ENCODE peak calls at places on chromosome 9, in four cellular contexts. D is adrenal gland, X is tibial nerve, A is ovary. T is an unnamed sample.

GRCh38 chr9:15104826-15105420 is 194.7 kb upstream of the FREM1 start:
- DNase-seq in X (peak; percentile 16), D (peak; percentile 54), A (no peak), T (no peak)

GRCh38 chr9:130446111-130446861 is 1.5 kb downstream of the ASS1 start:
- DNase-seq in D (peak; percentile 94), X (peak; percentile 75), A (peak; percentile 97), T (peak; percentile 87)

GRCh38 chr9:120708526-120709224 is 5.6 kb downstream of the MEGF9 start:
- DNase-seq in A (no peak), X (no peak), D (no peak), T (no peak)

GRCh38 chr9:14445946-14446345 is 132.0 kb upstream of the NFIB start:
- DNase-seq in A (no peak), D (no peak), X (no peak), T (no peak)

GRCh38 chr9:94014845-94015244 is 59.7 kb upstream of the BARX1 start:
- DNase-seq in X (no peak), D (no peak), A (no peak), T (no peak)

GRCh38 chr9:69139596-69139995 is 34.5 kb upstream of the TJP2 start:
- DNase-seq in X (no peak), A (no peak), D (no peak), T (peak; percentile 39)

GRCh38 chr9:121620777-121621437 is 30.5 kb upstream of the DAB2IP start:
- DNase-seq in X (no peak), A (no peak), D (no peak), T (no peak)

GRCh38 chr9:105103776-105104175 is 140.7 kb upstream of the SLC44A1 start:
- DNase-seq in A (no peak), D (no peak), X (no peak), T (no peak)

GRCh38 chr9:94612071-94612470 is 18.4 kb upstream of the FBP2 start:
- DNase-seq in X (no peak), A (no peak), D (no peak), T (no peak)

GRCh38 chr9:34576943-34577634 is 12.4 kb downstream of the CNTFR start:
- DNase-seq in A (peak; percentile 74), X (no peak), D (peak; percentile 70), T (no peak)

GRCh38 chr9:11915699-11916098 is 777.5 kb upstream of the TYRP1 start:
- DNase-seq in X (no peak), A (no peak), D (no peak), T (no peak)

GRCh38 chr9:79140751-79141150 is 431.0 kb upstream of the TLE4 start:
- DNase-seq in X (no peak), A (no peak), D (no peak), T (no peak)

GRCh38 chr9:131382850-131383729 is 10.8 kb upstream of the PRRC2B start:
- DNase-seq in A (peak; percentile 77), X (no peak), D (peak; percentile 88), T (peak; percentile 76)

GRCh38 chr9:72540348-72540873 is 19.0 kb downstream of the TMC1 start:
- DNase-seq in D (no peak), A (no peak), X (no peak), T (no peak)
- H3K27ac ChIP-seq in D (no peak overlapping the region), A (no peak overlapping the region), X (no peak overlapping the region), T (peak overlapping the region; percentile 66)

DNA sequence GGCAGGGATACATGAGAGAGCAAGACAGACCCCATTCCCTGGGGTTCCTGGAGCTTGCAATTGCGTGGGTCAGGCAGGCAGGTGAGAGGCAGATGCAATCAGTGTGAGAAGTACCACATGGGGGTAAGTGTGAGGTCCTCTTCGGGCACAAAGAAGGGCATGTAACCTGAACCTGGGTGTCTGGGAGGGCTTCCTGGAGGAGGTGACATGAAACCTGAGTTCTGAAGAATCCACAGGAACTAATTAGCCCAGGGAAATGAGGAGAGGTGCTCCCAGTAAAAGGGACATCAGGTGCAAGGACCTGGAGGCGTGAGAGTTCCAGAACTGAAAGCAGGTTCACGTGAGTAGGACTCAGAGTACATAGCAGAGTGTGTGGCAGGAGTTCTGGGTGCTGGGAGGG is 2.5 kb downstream of the AMBP start:
- DNase-seq in D (no peak), X (no peak), A (no peak), T (no peak)
- H3K27me3 ChIP-seq in D (peaks cover 10% of the 10 kb centered on the region), X (no peaks in the 10 kb centered on the region), A (no peaks in the 10 kb centered on the region), T (no peaks in the 10 kb centered on the region)

DNA sequence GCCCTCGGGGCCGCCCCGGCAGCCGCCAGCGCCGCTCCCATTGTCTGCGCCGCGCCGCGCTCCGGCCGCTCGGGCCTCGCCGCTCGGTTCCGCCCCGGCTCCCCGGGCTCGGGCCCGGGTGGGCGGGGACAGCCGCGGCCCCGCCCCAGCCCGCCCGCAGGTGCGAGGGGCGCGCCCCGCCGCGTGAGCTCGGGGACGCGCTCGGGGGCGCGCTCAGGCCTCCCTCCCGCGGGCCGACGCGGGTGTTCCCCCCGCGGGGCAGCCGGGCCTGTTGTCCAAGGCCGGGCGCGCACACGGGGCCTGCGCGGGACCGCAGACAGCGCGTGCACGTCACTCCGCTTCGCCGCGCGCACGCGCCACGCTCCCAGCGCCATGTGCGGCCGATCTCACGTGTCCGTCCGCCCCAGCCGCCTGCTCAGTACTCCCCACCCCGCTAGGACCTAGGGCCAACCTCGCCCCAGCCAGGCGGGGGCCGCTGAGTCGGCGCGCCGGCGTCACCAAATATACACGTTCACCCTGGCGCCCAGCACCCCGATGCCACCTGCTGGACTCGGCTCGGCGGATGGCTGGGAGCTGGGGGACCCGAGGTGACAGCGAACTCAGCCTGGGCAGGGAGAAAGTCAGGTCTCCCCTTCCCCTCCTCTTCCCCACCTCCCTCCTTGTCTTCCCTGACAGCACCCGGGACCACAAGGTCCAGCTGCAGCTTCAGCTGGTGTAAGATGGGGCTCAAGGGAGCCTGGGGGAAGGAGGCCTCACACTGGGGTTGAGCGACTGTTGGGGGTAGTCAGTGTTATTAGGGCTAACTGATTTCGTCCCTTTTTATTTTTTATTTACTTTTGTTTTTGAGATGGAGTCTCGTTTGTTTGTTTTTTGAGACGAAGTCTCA is 14.3 kb downstream of the GBGT1 start:
- DNase-seq in D (peak; percentile 96), A (peak; percentile 94), X (peak; percentile 79), T (peak; percentile 92)
- TF ChIP-seq POLR2A in D (peak; percentile 84), A (peak; percentile 27), X (peak; percentile 38), T (no peak)

GRCh38 chr9:4939118-4939561 is 45.9 kb upstream of the JAK2 start:
- DNase-seq in D (no peak), X (no peak), A (no peak), T (no peak)

GRCh38 chr9:4946937-4947336 is 38.1 kb upstream of the JAK2 start:
- DNase-seq in X (no peak), D (no peak), A (no peak), T (no peak)

GRCh38 chr9:4937436-4937835 is 47.6 kb upstream of the JAK2 start:
- DNase-seq in D (no peak), X (no peak), A (no peak), T (no peak)

DNA sequence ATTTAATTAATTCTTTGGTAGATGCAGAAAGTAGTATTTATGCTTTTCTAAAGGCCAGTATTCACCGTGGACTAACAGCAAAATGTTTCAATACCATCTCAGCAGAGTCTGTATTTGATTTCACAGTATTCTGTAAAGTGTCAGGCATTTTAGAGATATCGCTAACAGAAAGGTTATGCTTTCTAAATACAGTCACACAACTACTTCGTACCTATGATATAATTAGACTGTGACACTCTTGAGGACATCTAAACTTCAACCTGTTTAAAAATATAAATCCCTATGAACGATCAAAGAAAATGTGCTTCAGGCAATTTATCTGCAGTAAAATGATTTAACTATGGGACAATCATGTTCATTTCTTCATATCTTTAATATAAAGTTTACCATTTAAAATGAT is 41.7 kb upstream of the JAK2 start:
- DNase-seq in D (no peak), A (no peak), X (no peak), T (no peak)
- H3K27ac ChIP-seq in D (no peak overlapping the region), A (no peak overlapping the region), X (no peak overlapping the region), T (no peak overlapping the region)